ENCODE peak calls at places on chromosomes 6 and 20, in five cellular contexts. One of them, this sample, is unnamed. For H3K9me3, the result is how much of the 10 kb centered on the place peaks cover.

GRCh38 chr6:166809721-166810120 is 146.6 kb downstream of the RNASET2 start:
- DNase-seq in HepG2: no peak
- DNase-seq in Karpas-422: no peak
- DNase-seq in CD8-positive, alpha-beta T cell: no peak
- DNase-seq in upper lobe of left lung: no peak
- DNase-seq in this sample: no peak

GRCh38 chr6:161186173-161186769 is 87.6 kb downstream of the AGPAT4 start:
- DNase-seq in HepG2: no peak
- DNase-seq in Karpas-422: no peak
- DNase-seq in CD8-positive, alpha-beta T cell: no peak
- DNase-seq in upper lobe of left lung: peak
- DNase-seq in this sample: peak

GRCh38 chr6:43871933-43872332 is 101.9 kb downstream of the VEGFA start:
- DNase-seq in HepG2: no peak
- DNase-seq in Karpas-422: no peak
- DNase-seq in upper lobe of left lung: no peak
- DNase-seq in CD8-positive, alpha-beta T cell: no peak
- DNase-seq in this sample: no peak

GRCh38 chr6:66771626-66772025 is 1064.6 kb upstream of the EYS start:
- DNase-seq in HepG2: no peak
- DNase-seq in upper lobe of left lung: no peak
- DNase-seq in CD8-positive, alpha-beta T cell: no peak
- DNase-seq in Karpas-422: no peak
- DNase-seq in this sample: no peak

GRCh38 chr6:107655245-107655644 is 165.3 kb downstream of the SOBP start:
- DNase-seq in HepG2: no peak
- DNase-seq in CD8-positive, alpha-beta T cell: no peak
- DNase-seq in Karpas-422: peak
- DNase-seq in upper lobe of left lung: no peak
- DNase-seq in this sample: no peak

GRCh38 chr6:14366880-14367279 is 249.3 kb downstream of the CD83 start:
- DNase-seq in CD8-positive, alpha-beta T cell: no peak
- DNase-seq in HepG2: no peak
- DNase-seq in upper lobe of left lung: no peak
- DNase-seq in Karpas-422: no peak
- DNase-seq in this sample: no peak

GRCh38 chr6:22413681-22414305 is 117.0 kb upstream of the PRL start:
- DNase-seq in HepG2: no peak
- DNase-seq in Karpas-422: no peak
- DNase-seq in CD8-positive, alpha-beta T cell: no peak
- DNase-seq in upper lobe of left lung: no peak
- DNase-seq in this sample: no peak

GRCh38 chr6:151493495-151494234 is at the start of gene CCDC170:
- DNase-seq in upper lobe of left lung: peak
- DNase-seq in HepG2: peak
- DNase-seq in Karpas-422: no peak
- DNase-seq in CD8-positive, alpha-beta T cell: no peak
- DNase-seq in this sample: no peak

GRCh38 chr6:160188773-160189172 is 67.2 kb downstream of the SLC22A1 start:
- DNase-seq in HepG2: no peak
- DNase-seq in CD8-positive, alpha-beta T cell: no peak
- DNase-seq in upper lobe of left lung: no peak
- DNase-seq in Karpas-422: no peak
- DNase-seq in this sample: no peak

GRCh38 chr20:2729791-2730190 is 37.2 kb downstream of the EBF4 start:
- DNase-seq in HepG2: no peak
- DNase-seq in Karpas-422: no peak
- DNase-seq in upper lobe of left lung: no peak
- DNase-seq in CD8-positive, alpha-beta T cell: peak
- DNase-seq in this sample: no peak

GRCh38 chr20:29298271-29298590 is 1959.2 kb upstream of the DEFB115 start:
- DNase-seq in HepG2: no peak
- DNase-seq in CD8-positive, alpha-beta T cell: no peak
- DNase-seq in Karpas-422: no peak
- DNase-seq in upper lobe of left lung: peak
- DNase-seq in this sample: no peak
- H3K9me3 ChIP-seq in HepG2: half or more
- H3K9me3 ChIP-seq in CD8-positive, alpha-beta T cell: under half
- H3K9me3 ChIP-seq in Karpas-422: under half
- H3K9me3 ChIP-seq in upper lobe of left lung: half or more
- H3K9me3 ChIP-seq in this sample: under half

DNA sequence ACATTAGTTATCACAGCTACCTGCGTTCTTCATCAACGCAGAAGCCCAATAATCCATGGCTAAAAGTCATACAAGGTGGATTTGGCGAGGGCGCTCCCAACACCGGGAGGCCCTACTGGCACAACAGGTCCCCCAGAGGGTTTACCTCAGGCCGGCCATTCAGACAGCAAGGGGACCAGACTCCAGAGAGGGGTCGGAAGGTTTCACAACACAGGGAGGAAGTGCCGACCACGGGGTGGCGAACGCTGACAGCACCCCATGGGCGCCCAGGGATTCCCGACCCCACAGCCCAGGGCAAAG is 1515.9 kb upstream of the DEFB115 start:
- DNase-seq in upper lobe of left lung: no peak
- DNase-seq in Karpas-422: no peak
- DNase-seq in CD8-positive, alpha-beta T cell: no peak
- DNase-seq in HepG2: no peak
- DNase-seq in this sample: no peak
- H3K9me3 ChIP-seq in upper lobe of left lung: half or more
- H3K9me3 ChIP-seq in Karpas-422: under half
- H3K9me3 ChIP-seq in CD8-positive, alpha-beta T cell: under half
- H3K9me3 ChIP-seq in HepG2: half or more
- H3K9me3 ChIP-seq in this sample: under half

GRCh38 chr20:45735988-45736387 is 13.8 kb downstream of the SPINT4 start:
- DNase-seq in upper lobe of left lung: peak
- DNase-seq in CD8-positive, alpha-beta T cell: no peak
- DNase-seq in HepG2: no peak
- DNase-seq in Karpas-422: no peak
- DNase-seq in this sample: no peak
- H3K9me3 ChIP-seq in upper lobe of left lung: under half
- H3K9me3 ChIP-seq in CD8-positive, alpha-beta T cell: under half
- H3K9me3 ChIP-seq in HepG2: under half
- H3K9me3 ChIP-seq in Karpas-422: under half
- H3K9me3 ChIP-seq in this sample: under half

DNA sequence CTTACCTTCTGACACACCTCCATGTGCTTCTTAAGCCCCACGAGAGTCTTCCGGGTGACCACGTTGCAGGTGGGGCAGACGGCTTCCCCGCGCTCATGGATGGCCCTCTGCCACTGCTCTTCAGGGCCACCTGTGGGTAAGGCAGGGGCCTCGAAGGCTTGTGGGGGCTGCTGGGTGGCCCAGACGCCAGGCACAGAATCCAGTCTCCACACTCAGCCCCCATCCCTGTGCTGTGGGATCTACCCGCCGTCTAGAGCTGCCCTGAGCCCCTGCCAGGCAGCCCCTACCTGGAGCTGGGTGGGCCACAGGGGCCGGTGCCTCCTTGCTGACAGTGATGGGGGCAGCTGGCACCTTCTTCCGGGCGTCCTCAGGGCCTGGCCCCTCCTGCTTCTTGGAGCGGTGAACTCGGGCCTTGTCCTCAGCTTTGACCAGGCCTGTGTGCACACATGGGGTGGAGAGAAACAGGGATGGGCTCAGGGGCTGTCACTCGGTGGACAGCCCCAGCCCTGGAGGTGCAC is 5.9 kb downstream of the ZNF512B start:
- DNase-seq in HepG2: no peak
- DNase-seq in Karpas-422: no peak
- DNase-seq in CD8-positive, alpha-beta T cell: no peak
- DNase-seq in upper lobe of left lung: peak
- DNase-seq in this sample: no peak
- H3K9me3 ChIP-seq in HepG2: under half
- H3K9me3 ChIP-seq in Karpas-422: under half
- H3K9me3 ChIP-seq in CD8-positive, alpha-beta T cell: under half
- H3K9me3 ChIP-seq in upper lobe of left lung: under half
- H3K9me3 ChIP-seq in this sample: under half

GRCh38 chr6:28188111-28188979 is 36.7 kb upstream of the ZSCAN9 start:
- DNase-seq in CD8-positive, alpha-beta T cell: no peak
- DNase-seq in Karpas-422: no peak
- DNase-seq in HepG2: no peak
- DNase-seq in upper lobe of left lung: no peak
- DNase-seq in this sample: no peak
- H3K9me3 ChIP-seq in CD8-positive, alpha-beta T cell: under half
- H3K9me3 ChIP-seq in Karpas-422: under half
- H3K9me3 ChIP-seq in HepG2: under half
- H3K9me3 ChIP-seq in upper lobe of left lung: under half
- H3K9me3 ChIP-seq in this sample: under half

GRCh38 chr6:302760-303159 is 10.5 kb downstream of the DUSP22 start:
- DNase-seq in Karpas-422: no peak
- DNase-seq in CD8-positive, alpha-beta T cell: no peak
- DNase-seq in HepG2: no peak
- DNase-seq in upper lobe of left lung: no peak
- DNase-seq in this sample: no peak

GRCh38 chr6:301929-302705 is 9.8 kb downstream of the DUSP22 start:
- DNase-seq in Karpas-422: no peak
- DNase-seq in CD8-positive, alpha-beta T cell: no peak
- DNase-seq in HepG2: no peak
- DNase-seq in upper lobe of left lung: peak
- DNase-seq in this sample: no peak

GRCh38 chr6:300494-301198 is 8.4 kb downstream of the DUSP22 start:
- DNase-seq in Karpas-422: no peak
- DNase-seq in upper lobe of left lung: no peak
- DNase-seq in HepG2: no peak
- DNase-seq in CD8-positive, alpha-beta T cell: no peak
- DNase-seq in this sample: no peak

GRCh38 chr6:300026-300425 is 7.7 kb downstream of the DUSP22 start:
- DNase-seq in upper lobe of left lung: no peak
- DNase-seq in CD8-positive, alpha-beta T cell: no peak
- DNase-seq in HepG2: no peak
- DNase-seq in Karpas-422: no peak
- DNase-seq in this sample: no peak

DNA sequence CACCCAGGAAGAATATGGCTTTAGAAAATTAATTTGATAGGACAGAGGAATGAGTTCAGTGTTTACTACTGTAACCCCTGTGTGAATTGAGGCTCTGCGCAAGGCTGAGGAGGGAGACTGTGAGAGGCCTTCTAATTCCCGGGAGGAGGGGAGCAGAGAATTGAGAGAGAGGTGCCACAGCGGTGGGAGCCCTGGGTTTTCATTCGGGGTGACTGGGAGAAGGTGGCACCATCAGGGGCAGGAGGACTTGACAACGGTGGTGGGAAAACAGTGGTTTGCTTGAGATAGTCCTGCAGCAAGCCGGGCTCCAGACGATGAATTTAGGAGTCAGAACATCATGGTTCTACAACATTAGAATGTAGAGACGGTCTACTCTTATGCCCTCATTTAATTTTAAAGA is 9.2 kb downstream of the DUSP22 start:
- DNase-seq in HepG2: no peak
- DNase-seq in upper lobe of left lung: no peak
- DNase-seq in CD8-positive, alpha-beta T cell: no peak
- DNase-seq in Karpas-422: no peak
- DNase-seq in this sample: no peak
- H3K9me3 ChIP-seq in HepG2: under half
- H3K9me3 ChIP-seq in upper lobe of left lung: under half
- H3K9me3 ChIP-seq in CD8-positive, alpha-beta T cell: under half
- H3K9me3 ChIP-seq in Karpas-422: under half
- H3K9me3 ChIP-seq in this sample: under half

DNA sequence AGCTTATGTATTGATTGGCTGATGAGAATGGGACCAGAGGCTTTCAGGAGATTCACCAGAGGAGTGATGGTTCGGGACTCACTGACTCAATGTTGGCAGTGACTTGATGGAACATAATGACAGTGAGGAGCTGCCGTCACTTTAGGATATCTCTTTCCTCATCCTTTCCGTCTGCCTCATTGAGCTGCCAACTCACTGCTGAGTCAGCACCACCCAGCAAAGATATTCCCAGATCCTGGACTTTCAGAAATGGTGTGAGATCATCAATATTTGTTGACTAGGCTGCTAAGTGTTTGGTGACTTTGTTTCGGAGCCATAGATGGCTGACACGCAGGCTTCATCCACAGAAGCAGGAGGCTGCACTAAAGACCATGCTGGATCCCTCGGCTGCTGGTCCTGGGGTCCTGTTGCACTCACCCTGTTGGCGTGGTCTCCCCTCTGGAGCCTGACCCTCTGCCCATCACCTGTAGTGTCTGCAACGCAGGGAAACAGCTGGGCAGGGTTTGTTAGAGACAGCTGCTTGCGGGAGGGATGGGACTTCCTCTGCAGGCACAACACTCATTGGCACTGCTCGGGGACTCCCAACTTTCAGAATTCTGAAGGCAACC is 96.5 kb downstream of the ERMARD start:
- DNase-seq in CD8-positive, alpha-beta T cell: no peak
- DNase-seq in Karpas-422: no peak
- DNase-seq in upper lobe of left lung: no peak
- DNase-seq in HepG2: no peak
- DNase-seq in this sample: peak
- H3K9me3 ChIP-seq in CD8-positive, alpha-beta T cell: under half
- H3K9me3 ChIP-seq in Karpas-422: under half
- H3K9me3 ChIP-seq in upper lobe of left lung: under half
- H3K9me3 ChIP-seq in HepG2: under half
- H3K9me3 ChIP-seq in this sample: under half

GRCh38 chr6:111858347-111858746 is 14.9 kb downstream of the FYN start:
- DNase-seq in HepG2: no peak
- DNase-seq in Karpas-422: no peak
- DNase-seq in CD8-positive, alpha-beta T cell: no peak
- DNase-seq in upper lobe of left lung: no peak
- DNase-seq in this sample: no peak
- H3K9me3 ChIP-seq in HepG2: under half
- H3K9me3 ChIP-seq in Karpas-422: under half
- H3K9me3 ChIP-seq in CD8-positive, alpha-beta T cell: under half
- H3K9me3 ChIP-seq in upper lobe of left lung: under half
- H3K9me3 ChIP-seq in this sample: under half